ENCODE peak calls at places on chromosomes 2 and 18, in ten cellular contexts. S is dorsolateral prefrontal cortex; K is cardiac muscle cell; X is esophagus squamous epithelium; C is body of pancreas; G is A673; J is effector memory CD4-positive, alpha-beta T cell; T is tibial nerve; P is transverse colon; R is sigmoid colon. N is an unnamed sample.

GRCh38 chr2:28305202-28305601 is 87.5 kb upstream of the FOSL2 start:
- DNase-seq in S (no peak), K (no peak), X (no peak), C (no peak), G (no peak), J (no peak), T (no peak), P (no peak), R (no peak), N (no peak)

GRCh38 chr2:236001854-236002253 is 166.3 kb downstream of the GBX2 start:
- DNase-seq in S (no peak), K (no peak), X (no peak), C (no peak), G (no peak), J (no peak), T (no peak), P (no peak), R (no peak), N (no peak)

GRCh38 chr2:30265441-30266015 is 34.2 kb downstream of the LBH start:
- DNase-seq in S (no peak), K (peak; percentile 63), X (no peak), C (no peak), G (no peak), J (no peak), T (no peak), P (no peak), R (no peak), N (no peak)

GRCh38 chr2:28080911-28081310 is 190.4 kb downstream of the BABAM2 start:
- DNase-seq in S (no peak), K (peak; percentile 94), X (no peak), C (no peak), G (peak; percentile 56), J (no peak), T (no peak), P (peak; percentile 39), R (peak; percentile 74), N (peak; percentile 60)

GRCh38 chr2:3094999-3095958 is 282.3 kb downstream of the EIPR1 start:
- DNase-seq in S (no peak), K (no peak), X (no peak), C (no peak), G (no peak), J (no peak), T (no peak), P (no peak), R (no peak), N (no peak)

GRCh38 chr18:41681138-41681881 is 273.7 kb upstream of the PIK3C3 start:
- DNase-seq in S (no peak), K (no peak), X (no peak), C (no peak), G (no peak), J (no peak), T (no peak), P (no peak), R (no peak), N (no peak)

GRCh38 chr18:23859466-23860352 is 154.8 kb upstream of the TTC39C start:
- DNase-seq in S (no peak), K (no peak), X (no peak), C (no peak), G (no peak), J (no peak), T (no peak), P (no peak), R (no peak), N (no peak)

GRCh38 chr2:12059616-12060441 is 313.4 kb downstream of the LPIN1 start:
- DNase-seq in S (no peak), K (peak; percentile 13), X (no peak), C (no peak), G (peak; percentile 26), J (no peak), T (no peak), P (no peak), R (no peak), N (no peak)

GRCh38 chr2:173572848-173573247 is 218.2 kb downstream of the CDCA7 start:
- DNase-seq in S (no peak), K (peak; percentile 19), X (no peak), C (no peak), G (no peak), J (no peak), T (no peak), P (no peak), R (no peak), N (no peak)

GRCh38 chr2:173571021-173571821 is 216.5 kb downstream of the CDCA7 start:
- DNase-seq in S (no peak), K (peak; percentile 62), X (no peak), C (peak; percentile 20), G (peak; percentile 61), J (no peak), T (no peak), P (no peak), R (no peak), N (peak; percentile 67)

GRCh38 chr2:173574304-173574703 is 219.6 kb downstream of the CDCA7 start:
- DNase-seq in S (no peak), K (no peak), X (no peak), C (no peak), G (no peak), J (no peak), T (no peak), P (no peak), R (no peak), N (no peak)

GRCh38 chr2:173574713-173575112 is 220.0 kb downstream of the CDCA7 start:
- DNase-seq in S (no peak), K (peak; percentile 36), X (no peak), C (no peak), G (no peak), J (no peak), T (no peak), P (no peak), R (no peak), N (no peak)

DNA sequence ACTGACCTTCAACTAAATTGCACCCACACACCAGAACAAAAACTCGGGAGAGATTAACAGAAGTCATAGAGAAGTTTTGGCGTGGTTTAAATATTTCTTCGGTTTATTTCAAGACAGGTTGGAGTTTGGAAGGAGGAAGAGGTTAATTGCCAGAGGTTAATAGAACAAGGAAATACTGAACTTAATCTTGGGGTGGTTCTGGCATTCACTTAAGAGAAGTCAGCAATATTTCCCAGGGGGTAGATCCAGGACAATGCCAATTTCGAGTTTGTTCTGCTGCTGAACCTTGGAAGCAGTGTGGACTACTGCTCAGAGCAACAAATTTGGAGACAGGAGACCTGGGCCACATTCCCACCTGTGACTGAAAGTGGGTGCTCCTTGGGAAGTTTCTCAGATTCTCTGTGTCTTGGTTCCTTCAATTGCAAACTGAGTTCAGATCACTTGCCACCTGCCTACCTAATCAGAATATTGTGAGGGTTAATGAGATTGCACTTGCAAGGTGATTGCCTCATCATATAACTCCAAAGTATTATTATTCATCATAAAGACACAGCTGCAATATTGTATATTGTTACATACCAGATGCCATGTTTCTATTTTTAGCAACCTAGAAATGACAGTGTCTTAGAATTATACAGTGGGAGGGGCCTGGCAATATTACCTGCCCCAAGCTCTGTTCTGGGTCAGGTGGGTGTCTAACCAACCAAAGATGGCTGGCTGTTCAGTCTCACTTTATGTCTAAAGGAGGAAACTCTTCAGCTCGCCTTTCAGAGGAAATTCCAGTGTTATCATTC is 217.4 kb downstream of the CDCA7 start:
- DNase-seq in S (no peak), K (peak; percentile 34), X (no peak), C (no peak), G (no peak), J (no peak), T (no peak), P (no peak), R (no peak), N (no peak)
- H3K27ac ChIP-seq in S (no peak overlapping the region), K (no peak overlapping the region), X (peak overlapping the region; percentile 69), C (no peak overlapping the region), G (no peak overlapping the region), J (no peak overlapping the region), T (no peak overlapping the region), P (peak overlapping the region; percentile 3), R (no peak overlapping the region), N (peak overlapping the region; percentile 69)

GRCh38 chr2:58070765-58071164 is 24.2 kb downstream of the VRK2 start:
- DNase-seq in S (no peak), K (no peak), X (no peak), C (no peak), G (no peak), J (no peak), T (no peak), P (no peak), R (no peak), N (no peak)

GRCh38 chr2:58067001-58067400 is 20.4 kb downstream of the VRK2 start:
- DNase-seq in S (no peak), K (no peak), X (no peak), C (no peak), G (no peak), J (no peak), T (no peak), P (no peak), R (no peak), N (no peak)

GRCh38 chr2:58073008-58073407 is 26.4 kb downstream of the VRK2 start:
- DNase-seq in S (no peak), K (no peak), X (no peak), C (no peak), G (no peak), J (no peak), T (no peak), P (no peak), R (no peak), N (no peak)

DNA sequence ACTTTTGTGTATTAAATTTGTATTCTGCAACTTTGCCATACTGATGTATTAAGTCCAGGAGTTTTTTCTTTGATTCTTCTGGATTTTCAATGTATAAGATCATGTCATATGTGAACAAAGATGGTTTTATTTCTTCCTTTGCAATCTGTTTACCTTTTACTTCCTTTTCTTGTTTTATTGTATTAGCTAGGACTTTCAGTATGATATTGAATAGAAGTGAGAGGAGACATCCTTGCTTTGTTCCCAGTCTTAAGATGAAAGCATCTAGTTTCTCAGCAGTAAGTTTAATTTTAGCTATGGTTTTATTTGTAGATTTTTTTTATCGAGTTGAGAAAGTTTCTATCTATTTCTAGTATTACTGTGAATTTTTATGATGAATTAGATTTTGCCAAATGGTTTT is 25.5 kb downstream of the VRK2 start:
- DNase-seq in S (no peak), K (no peak), X (no peak), C (no peak), G (no peak), J (no peak), T (no peak), P (no peak), R (no peak), N (no peak)
- H3K27ac ChIP-seq in S (no peak overlapping the region), K (no peak overlapping the region), X (no peak overlapping the region), C (no peak overlapping the region), G (no peak overlapping the region), J (no peak overlapping the region), T (no peak overlapping the region), P (no peak overlapping the region), R (no peak overlapping the region), N (no peak overlapping the region)

GRCh38 chr18:49733321-49733720 is 80.0 kb downstream of the ACAA2 start:
- DNase-seq in S (no peak), K (no peak), X (no peak), C (no peak), G (no peak), J (no peak), T (no peak), P (no peak), R (no peak), N (no peak)

GRCh38 chr18:49730951-49731391 is 82.4 kb downstream of the ACAA2 start:
- DNase-seq in S (no peak), K (no peak), X (no peak), C (no peak), G (no peak), J (no peak), T (no peak), P (no peak), R (no peak), N (peak; percentile 63)

GRCh38 chr18:49731421-49731841 is 81.9 kb downstream of the ACAA2 start:
- DNase-seq in S (no peak), K (no peak), X (no peak), C (no peak), G (no peak), J (no peak), T (no peak), P (no peak), R (no peak), N (no peak)

GRCh38 chr18:49733896-49734585 is 79.3 kb downstream of the ACAA2 start:
- DNase-seq in S (no peak), K (no peak), X (no peak), C (no peak), G (no peak), J (no peak), T (no peak), P (no peak), R (no peak), N (no peak)

DNA sequence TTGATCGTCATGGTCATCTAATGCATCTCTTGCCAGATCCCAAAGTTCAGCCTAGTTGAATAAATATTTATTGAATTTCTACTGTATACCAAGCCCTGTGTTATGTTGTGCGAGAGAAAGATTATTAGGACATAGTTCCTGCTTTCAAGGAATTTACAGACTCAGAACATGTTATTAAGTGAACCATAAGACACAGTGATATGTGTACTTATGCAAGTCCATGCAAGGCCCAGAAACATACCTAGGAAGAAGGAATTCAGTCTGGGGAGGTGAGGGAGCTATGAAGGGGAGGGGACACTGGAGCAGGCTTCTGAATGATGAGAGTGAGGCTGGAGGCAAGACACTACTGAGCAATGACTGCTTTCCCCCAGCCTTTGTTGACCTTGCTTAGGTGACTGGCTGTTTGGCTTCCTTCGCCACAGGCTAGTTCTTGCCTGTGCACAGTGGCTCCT is 81.4 kb downstream of the ACAA2 start:
- DNase-seq in S (no peak), K (no peak), X (no peak), C (no peak), G (no peak), J (no peak), T (no peak), P (no peak), R (no peak), N (peak; percentile 46)
- H3K27ac ChIP-seq in S (no peak overlapping the region), K (no peak overlapping the region), X (no peak overlapping the region), C (no peak overlapping the region), G (no peak overlapping the region), J (no peak overlapping the region), T (no peak overlapping the region), P (no peak overlapping the region), R (no peak overlapping the region), N (peak overlapping the region; percentile 89)

DNA sequence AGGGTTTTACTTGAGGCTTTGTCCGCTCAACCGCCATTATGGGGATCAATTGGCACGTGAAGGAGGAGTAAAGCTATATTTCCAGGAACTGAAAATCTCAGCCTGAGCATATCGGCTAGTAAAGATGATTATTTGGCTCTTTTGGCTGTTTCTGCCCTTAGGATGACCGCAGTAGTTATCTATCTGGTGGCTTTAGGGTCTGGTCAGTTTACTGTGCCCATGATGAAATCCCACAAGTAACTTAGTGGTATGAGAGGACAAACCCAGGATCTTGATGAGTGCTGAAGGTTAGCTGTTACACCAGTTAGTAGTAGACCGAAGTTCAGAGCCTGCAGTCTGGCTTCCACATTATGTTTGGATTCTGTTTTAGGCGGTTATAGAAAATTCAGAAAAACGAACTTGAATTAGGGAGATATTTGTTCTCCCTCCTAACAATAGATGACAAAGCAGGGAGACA is 1.2 kb downstream of the MAT2A start:
- DNase-seq in S (no peak), K (peak; percentile 43), X (no peak), C (no peak), G (peak; percentile 28), J (no peak), T (no peak), P (no peak), R (no peak), N (no peak)
- H3K27ac ChIP-seq in S (peak overlapping the region; percentile 100), K (peak overlapping the region; percentile 100), X (peak overlapping the region; percentile 97), C (peak overlapping the region; percentile 97), G (peak overlapping the region; percentile 99), J (peak overlapping the region; percentile 77), T (peak overlapping the region; percentile 98), P (peak overlapping the region; percentile 99), R (peak overlapping the region; percentile 100), N (peak overlapping the region; percentile 99)